ENCODE peak calls at places on chromosome 9, in eight cellular contexts. One of them, this sample, is unnamed. For H3K4me1, the result is how much of the 10 kb centered on the place peaks cover.

GRCh38 chr9:127825319-127826051 is 22.8 kb downstream of the FPGS start:
- DNase-seq in ovary: peak
- DNase-seq in psoas muscle: peak
- DNase-seq in uterus: no peak
- DNase-seq in naive thymus-derived CD4-positive, alpha-beta T cell: no peak
- DNase-seq in upper lobe of right lung: peak
- DNase-seq in pancreas: peak
- DNase-seq in trophoblast cell: no peak
- DNase-seq in this sample: no peak

GRCh38 chr9:33466565-33467495 is 6.9 kb downstream of the NOL6 start:
- DNase-seq in pancreas: peak
- DNase-seq in ovary: peak
- DNase-seq in uterus: peak
- DNase-seq in naive thymus-derived CD4-positive, alpha-beta T cell: peak
- DNase-seq in upper lobe of right lung: peak
- DNase-seq in trophoblast cell: peak
- DNase-seq in psoas muscle: peak
- DNase-seq in this sample: no peak

GRCh38 chr9:125904155-125904841 is 157.1 kb downstream of the PBX3 start:
- DNase-seq in upper lobe of right lung: no peak
- DNase-seq in trophoblast cell: no peak
- DNase-seq in naive thymus-derived CD4-positive, alpha-beta T cell: no peak
- DNase-seq in psoas muscle: no peak
- DNase-seq in ovary: no peak
- DNase-seq in uterus: no peak
- DNase-seq in pancreas: no peak
- DNase-seq in this sample: no peak

GRCh38 chr9:20872340-20872977 is 159.0 kb downstream of the HACD4 start:
- DNase-seq in ovary: no peak
- DNase-seq in trophoblast cell: no peak
- DNase-seq in naive thymus-derived CD4-positive, alpha-beta T cell: no peak
- DNase-seq in uterus: no peak
- DNase-seq in upper lobe of right lung: no peak
- DNase-seq in pancreas: no peak
- DNase-seq in psoas muscle: no peak
- DNase-seq in this sample: no peak

GRCh38 chr9:85040806-85041575 is 371.5 kb downstream of the NTRK2 start:
- DNase-seq in naive thymus-derived CD4-positive, alpha-beta T cell: no peak
- DNase-seq in trophoblast cell: no peak
- DNase-seq in pancreas: no peak
- DNase-seq in ovary: no peak
- DNase-seq in upper lobe of right lung: no peak
- DNase-seq in uterus: no peak
- DNase-seq in psoas muscle: no peak
- DNase-seq in this sample: no peak

GRCh38 chr9:114746591-114746990 is 59.2 kb downstream of the TNFSF15 start:
- DNase-seq in ovary: no peak
- DNase-seq in psoas muscle: no peak
- DNase-seq in upper lobe of right lung: no peak
- DNase-seq in trophoblast cell: no peak
- DNase-seq in naive thymus-derived CD4-positive, alpha-beta T cell: no peak
- DNase-seq in pancreas: no peak
- DNase-seq in uterus: no peak
- DNase-seq in this sample: no peak

GRCh38 chr9:104073098-104073769 is 20.9 kb upstream of the SMC2 start:
- DNase-seq in ovary: no peak
- DNase-seq in upper lobe of right lung: no peak
- DNase-seq in pancreas: no peak
- DNase-seq in trophoblast cell: no peak
- DNase-seq in naive thymus-derived CD4-positive, alpha-beta T cell: no peak
- DNase-seq in psoas muscle: no peak
- DNase-seq in uterus: no peak
- DNase-seq in this sample: no peak

GRCh38 chr9:87518702-87519335 is 21.2 kb downstream of the DAPK1 start:
- DNase-seq in pancreas: no peak
- DNase-seq in psoas muscle: peak
- DNase-seq in naive thymus-derived CD4-positive, alpha-beta T cell: no peak
- DNase-seq in uterus: peak
- DNase-seq in ovary: peak
- DNase-seq in trophoblast cell: no peak
- DNase-seq in upper lobe of right lung: no peak
- DNase-seq in this sample: no peak

GRCh38 chr9:100204796-100205195 is 105.8 kb downstream of the INVS start:
- DNase-seq in upper lobe of right lung: no peak
- DNase-seq in trophoblast cell: no peak
- DNase-seq in pancreas: no peak
- DNase-seq in psoas muscle: no peak
- DNase-seq in uterus: no peak
- DNase-seq in ovary: no peak
- DNase-seq in naive thymus-derived CD4-positive, alpha-beta T cell: no peak
- DNase-seq in this sample: no peak

GRCh38 chr9:15421532-15421931 is 1.1 kb upstream of the SNAPC3 start:
- DNase-seq in psoas muscle: no peak
- DNase-seq in pancreas: no peak
- DNase-seq in trophoblast cell: no peak
- DNase-seq in naive thymus-derived CD4-positive, alpha-beta T cell: no peak
- DNase-seq in upper lobe of right lung: no peak
- DNase-seq in uterus: no peak
- DNase-seq in ovary: no peak
- DNase-seq in this sample: no peak

GRCh38 chr9:134690946-134691694 is 49.5 kb downstream of the COL5A1 start:
- DNase-seq in naive thymus-derived CD4-positive, alpha-beta T cell: no peak
- DNase-seq in uterus: no peak
- DNase-seq in psoas muscle: peak
- DNase-seq in ovary: peak
- DNase-seq in trophoblast cell: no peak
- DNase-seq in pancreas: no peak
- DNase-seq in upper lobe of right lung: peak
- DNase-seq in this sample: no peak

GRCh38 chr9:94860678-94861588 is 134.4 kb downstream of the AOPEP start:
- DNase-seq in ovary: no peak
- DNase-seq in uterus: no peak
- DNase-seq in pancreas: no peak
- DNase-seq in psoas muscle: no peak
- DNase-seq in trophoblast cell: no peak
- DNase-seq in upper lobe of right lung: no peak
- DNase-seq in naive thymus-derived CD4-positive, alpha-beta T cell: peak
- DNase-seq in this sample: no peak

GRCh38 chr9:547309-547708 is 294.2 kb upstream of the DMRT1 start:
- DNase-seq in trophoblast cell: no peak
- DNase-seq in pancreas: no peak
- DNase-seq in ovary: no peak
- DNase-seq in psoas muscle: no peak
- DNase-seq in uterus: no peak
- DNase-seq in naive thymus-derived CD4-positive, alpha-beta T cell: no peak
- DNase-seq in upper lobe of right lung: no peak
- DNase-seq in this sample: no peak

GRCh38 chr9:549425-549997 is 292.0 kb upstream of the DMRT1 start:
- DNase-seq in naive thymus-derived CD4-positive, alpha-beta T cell: no peak
- DNase-seq in pancreas: no peak
- DNase-seq in trophoblast cell: no peak
- DNase-seq in upper lobe of right lung: no peak
- DNase-seq in uterus: no peak
- DNase-seq in ovary: no peak
- DNase-seq in psoas muscle: no peak
- DNase-seq in this sample: no peak

GRCh38 chr9:545480-545879 is 296.0 kb upstream of the DMRT1 start:
- DNase-seq in uterus: peak
- DNase-seq in ovary: peak
- DNase-seq in trophoblast cell: no peak
- DNase-seq in naive thymus-derived CD4-positive, alpha-beta T cell: no peak
- DNase-seq in upper lobe of right lung: no peak
- DNase-seq in pancreas: no peak
- DNase-seq in psoas muscle: peak
- DNase-seq in this sample: peak

GRCh38 chr9:546235-546634 is 295.3 kb upstream of the DMRT1 start:
- DNase-seq in pancreas: no peak
- DNase-seq in naive thymus-derived CD4-positive, alpha-beta T cell: no peak
- DNase-seq in ovary: no peak
- DNase-seq in uterus: no peak
- DNase-seq in trophoblast cell: no peak
- DNase-seq in psoas muscle: no peak
- DNase-seq in upper lobe of right lung: no peak
- DNase-seq in this sample: no peak

DNA sequence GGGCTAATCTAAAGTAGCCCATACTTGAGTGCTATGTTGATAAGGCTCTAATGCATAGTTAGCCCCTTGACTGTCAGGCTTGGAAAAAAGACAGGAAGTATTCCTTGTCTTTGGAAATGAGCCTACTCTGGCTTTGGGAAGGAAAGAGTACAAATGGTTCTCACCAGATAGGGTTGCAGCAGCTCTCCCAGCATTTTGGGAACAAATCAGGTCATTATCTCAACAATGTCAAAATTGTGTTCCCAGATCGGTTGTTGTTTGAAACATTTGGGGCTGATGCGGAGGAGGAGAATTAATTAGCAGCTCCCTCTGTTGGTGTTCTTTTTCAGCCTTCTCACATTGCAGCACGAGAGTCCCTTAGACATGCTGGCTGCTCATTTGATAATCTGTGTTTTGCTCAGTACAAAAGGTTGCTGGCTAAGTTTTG is 294.7 kb upstream of the DMRT1 start:
- DNase-seq in naive thymus-derived CD4-positive, alpha-beta T cell: peak
- DNase-seq in trophoblast cell: no peak
- DNase-seq in pancreas: no peak
- DNase-seq in uterus: peak
- DNase-seq in upper lobe of right lung: no peak
- DNase-seq in psoas muscle: no peak
- DNase-seq in ovary: no peak
- DNase-seq in this sample: no peak
- H3K27ac ChIP-seq in naive thymus-derived CD4-positive, alpha-beta T cell: no peak
- H3K27ac ChIP-seq in trophoblast cell: no peak
- H3K27ac ChIP-seq in pancreas: no peak
- H3K27ac ChIP-seq in uterus: peak
- H3K27ac ChIP-seq in upper lobe of right lung: peak
- H3K27ac ChIP-seq in psoas muscle: no peak
- H3K27ac ChIP-seq in ovary: no peak
- H3K27ac ChIP-seq in this sample: peak

GRCh38 chr9:93640027-93640426 is 63.6 kb downstream of the PHF2 start:
- DNase-seq in uterus: no peak
- DNase-seq in ovary: no peak
- DNase-seq in upper lobe of right lung: no peak
- DNase-seq in psoas muscle: no peak
- DNase-seq in pancreas: no peak
- DNase-seq in naive thymus-derived CD4-positive, alpha-beta T cell: no peak
- DNase-seq in trophoblast cell: no peak
- DNase-seq in this sample: no peak
- H3K4me1 ChIP-seq in uterus: under half
- H3K4me1 ChIP-seq in ovary: under half
- H3K4me1 ChIP-seq in upper lobe of right lung: under half
- H3K4me1 ChIP-seq in psoas muscle: under half
- H3K4me1 ChIP-seq in pancreas: under half
- H3K4me1 ChIP-seq in naive thymus-derived CD4-positive, alpha-beta T cell: under half
- H3K4me1 ChIP-seq in trophoblast cell: under half
- H3K4me1 ChIP-seq in this sample: under half

GRCh38 chr9:4092793-4093709 is 206.8 kb downstream of the GLIS3 start:
- DNase-seq in trophoblast cell: no peak
- DNase-seq in pancreas: no peak
- DNase-seq in uterus: no peak
- DNase-seq in psoas muscle: no peak
- DNase-seq in ovary: no peak
- DNase-seq in naive thymus-derived CD4-positive, alpha-beta T cell: no peak
- DNase-seq in upper lobe of right lung: no peak
- DNase-seq in this sample: no peak

GRCh38 chr9:4099961-4100360 is 199.9 kb downstream of the GLIS3 start:
- DNase-seq in naive thymus-derived CD4-positive, alpha-beta T cell: no peak
- DNase-seq in ovary: no peak
- DNase-seq in pancreas: no peak
- DNase-seq in uterus: no peak
- DNase-seq in trophoblast cell: peak
- DNase-seq in upper lobe of right lung: no peak
- DNase-seq in psoas muscle: no peak
- DNase-seq in this sample: no peak

GRCh38 chr9:4096121-4096520 is 203.7 kb downstream of the GLIS3 start:
- DNase-seq in trophoblast cell: no peak
- DNase-seq in ovary: no peak
- DNase-seq in psoas muscle: no peak
- DNase-seq in pancreas: no peak
- DNase-seq in uterus: no peak
- DNase-seq in naive thymus-derived CD4-positive, alpha-beta T cell: no peak
- DNase-seq in upper lobe of right lung: no peak
- DNase-seq in this sample: no peak

GRCh38 chr9:4097991-4098390 is 201.9 kb downstream of the GLIS3 start:
- DNase-seq in upper lobe of right lung: no peak
- DNase-seq in uterus: no peak
- DNase-seq in pancreas: no peak
- DNase-seq in psoas muscle: no peak
- DNase-seq in naive thymus-derived CD4-positive, alpha-beta T cell: no peak
- DNase-seq in trophoblast cell: peak
- DNase-seq in ovary: no peak
- DNase-seq in this sample: no peak

DNA sequence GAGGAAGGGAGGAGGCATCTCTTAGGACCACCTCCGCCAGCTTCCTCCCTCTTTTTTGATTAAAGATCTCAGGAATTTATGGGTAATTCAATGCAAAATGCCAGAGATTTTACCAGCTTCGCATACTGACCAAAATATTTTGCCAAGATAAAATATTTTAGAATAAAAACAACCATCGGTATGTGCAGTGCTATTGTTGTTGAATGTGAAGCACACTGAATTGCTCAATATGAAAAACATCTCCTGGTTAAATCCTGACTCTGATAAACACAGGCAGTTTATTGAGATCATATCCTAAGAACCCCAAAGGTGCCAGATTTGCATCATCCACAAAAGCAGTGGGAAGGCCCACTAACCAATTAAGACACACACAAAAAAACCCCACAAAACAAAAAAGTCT is 202.4 kb downstream of the GLIS3 start:
- DNase-seq in naive thymus-derived CD4-positive, alpha-beta T cell: no peak
- DNase-seq in uterus: no peak
- DNase-seq in psoas muscle: no peak
- DNase-seq in upper lobe of right lung: no peak
- DNase-seq in ovary: no peak
- DNase-seq in trophoblast cell: no peak
- DNase-seq in pancreas: no peak
- DNase-seq in this sample: no peak
- H3K4me3 ChIP-seq in naive thymus-derived CD4-positive, alpha-beta T cell: no peak
- H3K4me3 ChIP-seq in uterus: no peak
- H3K4me3 ChIP-seq in psoas muscle: no peak
- H3K4me3 ChIP-seq in upper lobe of right lung: no peak
- H3K4me3 ChIP-seq in ovary: no peak
- H3K4me3 ChIP-seq in trophoblast cell: no peak
- H3K4me3 ChIP-seq in pancreas: no peak
- H3K4me3 ChIP-seq in this sample: peak

DNA sequence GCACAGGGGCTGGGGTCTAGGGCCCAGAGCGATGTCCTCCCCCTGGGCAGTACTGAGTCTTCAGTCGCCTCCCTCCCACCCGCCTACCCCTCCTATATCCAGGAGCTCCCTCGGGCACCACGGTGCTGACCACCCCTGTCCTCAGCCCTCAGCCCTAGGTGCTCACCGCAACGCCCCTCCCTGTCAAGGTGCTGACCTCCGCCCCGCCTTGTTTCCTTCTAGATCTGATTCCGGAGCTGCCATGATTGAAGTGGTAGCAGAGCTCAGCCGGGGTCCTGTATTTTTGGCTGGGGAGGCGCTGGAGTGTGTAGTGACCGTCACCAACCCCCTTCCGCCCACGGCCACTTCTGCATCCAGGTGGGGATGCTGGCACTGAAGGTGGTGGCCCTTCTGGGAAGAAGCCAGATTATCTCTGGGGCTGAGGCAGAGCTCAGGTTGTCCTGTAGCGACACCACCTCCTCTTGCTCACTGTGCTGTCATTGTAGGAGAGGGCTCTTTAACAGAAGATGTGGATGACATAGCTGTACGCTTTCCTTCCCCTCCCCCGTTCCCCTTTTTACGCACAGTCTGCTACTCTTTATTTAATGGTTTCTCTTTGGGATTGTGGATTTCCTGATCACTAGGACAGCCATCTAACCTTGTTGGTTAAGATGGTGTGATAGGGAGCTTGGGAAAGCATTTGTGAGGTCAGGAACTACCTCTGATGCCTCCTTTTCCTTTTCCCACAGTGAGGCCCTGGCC is 598 bp downstream of the RGP1 start:
- DNase-seq in psoas muscle: no peak
- DNase-seq in ovary: no peak
- DNase-seq in trophoblast cell: no peak
- DNase-seq in pancreas: peak
- DNase-seq in naive thymus-derived CD4-positive, alpha-beta T cell: peak
- DNase-seq in uterus: no peak
- DNase-seq in upper lobe of right lung: peak
- DNase-seq in this sample: no peak
- H3K27ac ChIP-seq in psoas muscle: peak
- H3K27ac ChIP-seq in ovary: peak
- H3K27ac ChIP-seq in trophoblast cell: peak
- H3K27ac ChIP-seq in pancreas: peak
- H3K27ac ChIP-seq in naive thymus-derived CD4-positive, alpha-beta T cell: peak
- H3K27ac ChIP-seq in uterus: peak
- H3K27ac ChIP-seq in upper lobe of right lung: peak
- H3K27ac ChIP-seq in this sample: peak

This sample was measured in thoracic aorta.